ENCODE peak calls at places on chromosomes 7 and 10, in seven cellular contexts. X is IMR-90, A is testis, H is MM.1S, Z is adrenal gland, N is neural progenitor cell, K is foreskin keratinocyte. O is an unnamed sample.

GRCh38 chr10:14486777-14487510 is 156.2 kb upstream of the FRMD4A start:
- DNase-seq in K (no peak), X (peak; percentile 94), A (peak; percentile 21), Z (no peak), H (no peak), N (peak; percentile 46), O (no peak)

GRCh38 chr7:124762611-124763143 is 2.9 kb downstream of the GPR37 start:
- DNase-seq in N (no peak), K (no peak), H (no peak), A (no peak), Z (no peak), X (peak; percentile 16), O (no peak)

GRCh38 chr10:132829403-132829802 is 43.5 kb upstream of the NKX6-2 start:
- DNase-seq in Z (no peak), K (no peak), H (no peak), A (no peak), N (no peak), X (no peak), O (no peak)

GRCh38 chr7:97770845-97771244 is 39.0 kb downstream of the TAC1 start:
- DNase-seq in N (no peak), A (no peak), Z (no peak), H (no peak), X (no peak), K (no peak), O (no peak)

GRCh38 chr10:115706482-115707076 is 566.4 kb downstream of the GFRA1 start:
- DNase-seq in H (peak; percentile 39), X (peak; percentile 30), K (peak; percentile 15), A (no peak), N (peak; percentile 42), Z (no peak), O (peak; percentile 7)

GRCh38 chr7:79420464-79420863 is 33.0 kb downstream of the MAGI2 start:
- DNase-seq in N (no peak), Z (no peak), K (peak; percentile 47), A (no peak), H (no peak), X (peak; percentile 98), O (no peak)

GRCh38 chr7:128758553-128758952 is 17.0 kb downstream of the OPN1SW start:
- DNase-seq in A (no peak), N (no peak), K (no peak), H (no peak), X (no peak), Z (no peak), O (no peak)

GRCh38 chr7:97104719-97105129 is 12.8 kb upstream of the SDHAF3 start:
- DNase-seq in Z (peak; percentile 84), N (peak; percentile 87), A (peak; percentile 88), H (peak; percentile 75), X (peak; percentile 60), K (peak; percentile 30), O (peak; percentile 59)

GRCh38 chr10:120989996-120990395 is 138.8 kb downstream of the WDR11 start:
- DNase-seq in K (no peak), H (no peak), X (no peak), Z (no peak), A (no peak), N (no peak), O (no peak)

GRCh38 chr10:130746311-130746710 is 565.2 kb downstream of the TCERG1L start:
- DNase-seq in A (no peak), X (no peak), Z (no peak), K (no peak), H (no peak), N (no peak), O (no peak)

GRCh38 chr7:102236592-102237287 is 49.9 kb upstream of the SH2B2 start:
- DNase-seq in N (peak; percentile 83), H (peak; percentile 46), K (peak; percentile 23), Z (peak; percentile 58), A (peak; percentile 78), X (peak; percentile 56), O (peak; percentile 85)

GRCh38 chr7:153065021-153065420 is 305.5 kb downstream of the ACTR3B start:
- DNase-seq in K (no peak), N (no peak), Z (no peak), A (no peak), H (no peak), X (no peak), O (no peak)

GRCh38 chr10:103545366-103545765 is 51.9 kb downstream of the NEURL1 start:
- DNase-seq in K (no peak), A (no peak), X (no peak), H (no peak), Z (no peak), N (no peak), O (no peak)

GRCh38 chr10:103545771-103546281 is 52.3 kb downstream of the NEURL1 start:
- DNase-seq in A (no peak), H (peak; percentile 49), Z (no peak), N (no peak), K (no peak), X (no peak), O (no peak)

GRCh38 chr10:103542764-103543616 is 49.5 kb downstream of the NEURL1 start:
- DNase-seq in H (peak; percentile 58), X (peak; percentile 49), Z (no peak), K (no peak), N (peak; percentile 77), A (peak; percentile 53), O (no peak)

GRCh38 chr10:103544657-103545310 is 51.3 kb downstream of the NEURL1 start:
- DNase-seq in H (no peak), Z (no peak), A (no peak), N (no peak), K (no peak), X (no peak), O (no peak)

GRCh38 chr10:103543617-103544525 is 50.4 kb downstream of the NEURL1 start:
- DNase-seq in K (no peak), Z (no peak), A (no peak), H (no peak), X (no peak), N (no peak), O (no peak)
- TF ChIP-seq CTCF in K (no peak), Z (no peak), A (no peak), H (no peak), X (no peak), N (no peak), O (no peak)

GRCh38 chr10:97916586-97916985 is 66.9 kb downstream of the GOLGA7B start:
- DNase-seq in K (no peak), A (peak; percentile 43), H (no peak), X (no peak), Z (no peak), N (no peak), O (no peak)

GRCh38 chr10:97914837-97915211 is 65.2 kb downstream of the GOLGA7B start:
- DNase-seq in K (peak; percentile 37), A (peak; percentile 82), N (peak; percentile 87), Z (peak; percentile 72), X (peak; percentile 37), H (peak; percentile 66), O (peak; percentile 83)

GRCh38 chr10:97915761-97916160 is 66.1 kb downstream of the GOLGA7B start:
- DNase-seq in Z (no peak), K (no peak), H (no peak), A (peak; percentile 75), N (no peak), X (no peak), O (no peak)

GRCh38 chr10:97914171-97914836 is 64.7 kb downstream of the GOLGA7B start:
- DNase-seq in A (no peak), N (no peak), K (no peak), X (no peak), Z (no peak), H (no peak), O (no peak)

GRCh38 chr10:97915346-97915745 is 65.7 kb downstream of the GOLGA7B start:
- DNase-seq in X (no peak), H (no peak), K (no peak), N (no peak), Z (no peak), A (no peak), O (no peak)
- H3K27ac ChIP-seq in X (no peak overlapping the region), H (no peak overlapping the region), K (no peak overlapping the region), N (no peak overlapping the region), Z (no peak overlapping the region), A (no peak overlapping the region), O (no peak overlapping the region)

GRCh38 chr10:79071535-79071923 is 2.8 kb downstream of the ZMIZ1 start:
- DNase-seq in Z (no peak), X (no peak), K (no peak), N (no peak), H (no peak), A (no peak), O (no peak)

GRCh38 chr10:79073784-79074432 is 5.1 kb downstream of the ZMIZ1 start:
- DNase-seq in H (no peak), A (peak; percentile 26), Z (no peak), N (no peak), K (no peak), X (peak; percentile 76), O (no peak)

GRCh38 chr10:79074732-79075131 is 6.0 kb downstream of the ZMIZ1 start:
- DNase-seq in A (no peak), K (no peak), N (peak; percentile 71), H (no peak), X (no peak), Z (no peak), O (no peak)

GRCh38 chr10:79072041-79072441 is 3.3 kb downstream of the ZMIZ1 start:
- DNase-seq in K (no peak), Z (no peak), X (peak; percentile 38), A (peak; percentile 30), N (no peak), H (no peak), O (no peak)

GRCh38 chr10:79072994-79073654 is 4.4 kb downstream of the ZMIZ1 start:
- DNase-seq in Z (no peak), H (no peak), X (no peak), A (no peak), K (no peak), N (no peak), O (no peak)
- TF ChIP-seq CTCF in Z (no peak), H (no peak), X (peak; percentile 26), A (no peak), K (no peak), N (no peak), O (no peak)

GRCh38 chr7:151743481-151743983 is 133.4 kb downstream of the PRKAG2 start:
- DNase-seq in X (no peak), N (no peak), K (no peak), A (peak; percentile 36), H (no peak), Z (no peak), O (no peak)
- H3K27ac ChIP-seq in X (no peak overlapping the region), N (no peak overlapping the region), K (no peak overlapping the region), A (no peak overlapping the region), H (no peak overlapping the region), Z (no peak overlapping the region), O (no peak overlapping the region)

DNA sequence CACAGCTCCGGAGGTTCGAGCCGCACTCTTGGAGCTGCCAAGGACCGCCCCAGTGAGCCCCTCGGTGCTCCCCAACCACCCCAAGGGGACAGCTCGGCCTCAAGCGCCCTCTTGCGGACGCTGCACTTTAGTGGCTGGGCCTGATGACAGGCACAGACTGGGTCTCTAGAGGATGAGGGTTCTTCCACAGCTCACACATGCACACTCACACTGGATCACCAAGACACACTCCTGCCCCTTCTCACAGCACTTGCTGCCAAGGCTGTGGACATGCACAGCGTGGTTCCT is 2.1 kb downstream of the RET start:
- DNase-seq in K (peak; percentile 11), N (peak; percentile 79), H (no peak), Z (peak; percentile 42), X (no peak), A (peak; percentile 48), O (peak; percentile 43)
- TF ChIP-seq CTCF in K (peak; percentile 77), N (peak; percentile 77), H (peak; percentile 43), Z (no peak), X (peak; percentile 38), A (no peak), O (peak; percentile 61)

DNA sequence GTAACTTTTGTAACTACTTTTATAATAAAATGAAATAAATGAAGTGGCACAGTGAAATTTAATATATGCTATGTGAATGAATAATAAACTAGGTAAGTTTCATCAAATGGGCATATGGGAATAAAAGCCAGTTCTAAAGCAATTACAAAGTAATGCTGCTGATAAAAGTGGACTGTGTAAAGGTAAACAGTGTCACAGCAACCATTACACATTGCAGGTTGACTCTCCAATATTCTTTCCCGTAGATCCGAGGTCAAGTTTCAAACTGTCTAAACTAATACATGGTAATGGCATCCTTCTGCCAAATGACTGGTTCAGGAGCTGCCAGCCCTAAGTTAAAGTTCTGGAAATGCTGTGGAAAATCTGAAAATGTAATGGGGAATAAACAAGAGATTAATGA is 6.0 kb downstream of the HIBADH start:
- DNase-seq in X (no peak), A (no peak), H (no peak), N (no peak), K (no peak), Z (no peak), O (no peak)
- H3K27ac ChIP-seq in X (no peak overlapping the region), A (no peak overlapping the region), H (no peak overlapping the region), N (no peak overlapping the region), K (no peak overlapping the region), Z (no peak overlapping the region), O (no peak overlapping the region)

O was measured in RWPE1.